ENCODE peak calls at places on chromosome 7, in seven cellular contexts. G is HEK293T; C is HL-60; W is astrocyte of the spinal cord; B is stimulated activated CD8-positive, alpha-beta memory T cell treated with anti-CD3 and anti-CD28 coated beads, Interleukin-2, amount 100 ng/mL, for 48 hours; D is mesendoderm; A is GM12865. F is an unnamed sample.

GRCh38 chr7:47677664-47678063 is 95.8 kb upstream of the TNS3 start:
- DNase-seq in G (no peak), C (no peak), W (no peak), B (no peak), D (no peak), A (no peak), F (no peak)

GRCh38 chr7:37336259-37336658 is 112.4 kb downstream of the ELMO1 start:
- DNase-seq in G (no peak), C (no peak), W (no peak), B (no peak), D (no peak), A (peak), F (peak)

GRCh38 chr7:30159698-30160143 is 24.9 kb downstream of the MTURN start:
- DNase-seq in G (peak), C (peak), W (peak), B (no peak), D (peak), A (peak), F (peak)

GRCh38 chr7:65475734-65476319 is 102.2 kb downstream of the ZNF92 start:
- DNase-seq in G (no peak), C (no peak), W (no peak), B (no peak), D (no peak), A (peak), F (peak)

GRCh38 chr7:151825711-151826110 is 51.2 kb downstream of the PRKAG2 start:
- DNase-seq in G (no peak), C (no peak), W (no peak), B (no peak), D (no peak), A (no peak), F (no peak)

GRCh38 chr7:123151443-123151842 is 48.3 kb downstream of the SLC13A1 start:
- DNase-seq in G (no peak), C (no peak), W (no peak), B (no peak), D (no peak), A (no peak), F (no peak)

GRCh38 chr7:40760997-40761396 is 626.2 kb downstream of the SUGCT start:
- DNase-seq in G (no peak), C (no peak), W (no peak), B (no peak), D (no peak), A (no peak), F (no peak)

GRCh38 chr7:159107052-159107892 is 37.4 kb downstream of the VIPR2 start:
- DNase-seq in G (no peak), C (no peak), W (no peak), B (no peak), D (no peak), A (no peak), F (no peak)

GRCh38 chr7:159030490-159031134 is 114.1 kb downstream of the VIPR2 start:
- DNase-seq in G (peak), C (peak), W (no peak), B (no peak), D (peak), A (no peak), F (no peak)

GRCh38 chr7:3063016-3063753 is 19.5 kb upstream of the CARD11 start:
- DNase-seq in G (no peak), C (no peak), W (no peak), B (peak), D (no peak), A (peak), F (no peak)

GRCh38 chr7:46454796-46455195 is 533.7 kb upstream of the IGFBP3 start:
- DNase-seq in G (no peak), C (no peak), W (peak), B (no peak), D (no peak), A (no peak), F (no peak)

GRCh38 chr7:94509264-94509878 is at the start of gene CASD1:
- DNase-seq in G (peak), C (peak), W (peak), B (peak), D (peak), A (peak), F (peak)

GRCh38 chr7:117757440-117757839 is 115.8 kb downstream of the CTTNBP2 start:
- DNase-seq in G (no peak), C (no peak), W (no peak), B (no peak), D (no peak), A (no peak), F (no peak)

GRCh38 chr7:158676898-158677297 is 27.7 kb downstream of the NCAPG2 start:
- DNase-seq in G (no peak), C (no peak), W (no peak), B (no peak), D (no peak), A (no peak), F (no peak)

F was measured in OCI-LY7.